ENCODE peak calls at places on chromosome 21, in six cellular contexts. D, B, Y, A, F and X are unnamed samples.

GRCh38 chr21:38807481-38807880 is 1.8 kb downstream of the ETS2 start:
- DNase-seq in Y (no peak), A (no peak), F (no peak), D (no peak), B (no peak), X (no peak)

GRCh38 chr21:46425566-46425965 is 33.1 kb upstream of the DIP2A start:
- DNase-seq in F (no peak), Y (no peak), A (no peak), D (no peak), B (no peak), X (no peak)

GRCh38 chr21:29130234-29130993 is at the start of gene MAP3K7CL:
- DNase-seq in Y (peak; percentile 98), D (peak; percentile 48), A (peak; percentile 5), B (peak; percentile 52), F (peak; percentile 100), X (no peak)

GRCh38 chr21:46051821-46052675 is 45.9 kb upstream of the COL6A2 start:
- DNase-seq in B (no peak), A (no peak), D (no peak), Y (no peak), F (no peak), X (no peak)

GRCh38 chr21:31218830-31219608 is 125.0 kb downstream of the TIAM1 start:
- DNase-seq in A (peak; percentile 3), Y (peak; percentile 47), F (peak; percentile 29), D (peak; percentile 50), B (peak; percentile 9), X (peak; percentile 84)

GRCh38 chr21:14382835-14383595 is at the start of gene HSPA13:
- DNase-seq in F (peak; percentile 99), A (peak; percentile 100), D (peak; percentile 100), B (peak; percentile 99), Y (peak; percentile 100), X (peak; percentile 100)

GRCh38 chr21:37119421-37120218 is 46.6 kb downstream of the TTC3 start:
- DNase-seq in B (no peak), Y (peak; percentile 51), A (no peak), D (no peak), F (no peak), X (no peak)

GRCh38 chr21:42352433-42353095 is 1.8 kb upstream of the TFF2 start:
- DNase-seq in F (no peak), B (no peak), D (no peak), Y (no peak), A (peak; percentile 48), X (no peak)

GRCh38 chr21:36846624-36847023 is 119.8 kb downstream of the HLCS start:
- DNase-seq in D (no peak), Y (no peak), B (no peak), F (peak; percentile 29), A (no peak), X (no peak)

GRCh38 chr21:42433946-42434551 is 30.3 kb downstream of the UBASH3A start:
- DNase-seq in A (no peak), F (no peak), D (no peak), Y (no peak), B (no peak), X (no peak)

GRCh38 chr21:39097335-39097861 is 85.9 kb downstream of the PSMG1 start:
- DNase-seq in A (no peak), Y (no peak), D (peak; percentile 35), B (no peak), F (no peak), X (no peak)

GRCh38 chr21:43917515-43918384 is 52.7 kb downstream of the AGPAT3 start:
- DNase-seq in B (no peak), A (peak; percentile 0), F (no peak), Y (no peak), D (no peak), X (no peak)

GRCh38 chr21:46459356-46460112 is 843 bp downstream of the DIP2A start:
- DNase-seq in D (peak; percentile 47), Y (peak; percentile 53), B (no peak), A (peak; percentile 45), F (peak; percentile 35), X (peak; percentile 57)

GRCh38 chr21:42236693-42237092 is 17.8 kb downstream of the ABCG1 start:
- DNase-seq in A (no peak), Y (no peak), B (no peak), D (no peak), F (no peak), X (no peak)

GRCh38 chr21:18155508-18156193 is 89.0 kb upstream of the CHODL start:
- DNase-seq in F (no peak), A (no peak), D (no peak), B (no peak), Y (peak; percentile 32), X (no peak)

GRCh38 chr21:37557261-37557950 is 190.8 kb downstream of the DYRK1A start:
- DNase-seq in D (no peak), A (peak; percentile 79), F (no peak), Y (no peak), B (no peak), X (no peak)

GRCh38 chr21:15614757-15615156 is 115.0 kb upstream of the USP25 start:
- DNase-seq in D (no peak), B (no peak), F (no peak), Y (peak; percentile 14), A (no peak), X (no peak)

GRCh38 chr21:29232601-29233541 is 65.9 kb upstream of the BACH1 start:
- DNase-seq in Y (peak; percentile 50), B (no peak), A (no peak), D (no peak), F (peak; percentile 55), X (no peak)

GRCh38 chr21:16993416-16994044 is 519.3 kb upstream of the CXADR start:
- DNase-seq in B (no peak), Y (no peak), A (no peak), D (no peak), F (peak; percentile 42), X (no peak)

GRCh38 chr21:15053531-15053930 is 11.3 kb downstream of the NRIP1 start:
- DNase-seq in D (no peak), B (no peak), A (no peak), F (no peak), Y (no peak), X (no peak)

GRCh38 chr21:38861989-38862683 is 56.4 kb downstream of the ETS2 start:
- DNase-seq in A (no peak), B (no peak), F (no peak), D (no peak), Y (no peak), X (no peak)

GRCh38 chr21:26840912-26841311 is 4.3 kb downstream of the ADAMTS1 start:
- DNase-seq in B (peak; percentile 56), Y (peak; percentile 87), D (peak; percentile 57), F (peak; percentile 76), A (no peak), X (no peak)
- H3K4me3 ChIP-seq in B (peak overlapping the region; percentile 87), Y (peak overlapping the region; percentile 97), D (peak overlapping the region; percentile 94), F (peak overlapping the region; percentile 1), A (peak overlapping the region; percentile 1), X (no peak overlapping the region)

GRCh38 chr21:32749662-32750061 is 21.8 kb upstream of the SYNJ1 start:
- DNase-seq in A (no peak), D (no peak), Y (no peak), B (no peak), F (no peak), X (no peak)

GRCh38 chr21:32742470-32742869 is 14.7 kb upstream of the SYNJ1 start:
- DNase-seq in Y (no peak), D (no peak), A (no peak), B (no peak), F (no peak), X (no peak)

GRCh38 chr21:32748529-32748928 is 20.7 kb upstream of the SYNJ1 start:
- DNase-seq in A (no peak), D (no peak), B (no peak), F (no peak), Y (no peak), X (no peak)

GRCh38 chr21:32750405-32750804 is 21.1 kb downstream of the PAXBP1 start:
- DNase-seq in F (no peak), Y (no peak), A (no peak), D (no peak), B (no peak), X (no peak)

DNA sequence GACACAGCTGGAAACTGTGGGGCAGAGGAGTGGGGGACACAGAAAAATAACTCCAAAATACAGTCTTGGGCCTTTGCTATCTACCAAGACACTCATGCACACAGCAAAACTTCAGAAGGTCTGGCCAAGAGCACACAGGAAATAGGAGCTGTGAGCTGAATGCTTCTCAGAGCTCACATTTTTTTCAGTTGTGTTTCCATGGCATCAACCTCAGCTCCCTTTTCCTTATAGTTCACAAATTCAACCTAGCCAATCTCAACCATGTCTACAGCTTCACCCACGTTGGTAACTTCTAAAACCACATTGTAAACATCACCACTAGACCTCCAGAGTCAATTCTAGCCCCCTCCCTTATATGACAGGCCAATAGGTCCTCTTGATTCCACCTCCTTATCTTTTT is 19.6 kb upstream of the SYNJ1 start:
- DNase-seq in D (no peak), A (no peak), Y (no peak), B (no peak), F (no peak), X (no peak)
- H3K27ac ChIP-seq in D (no peak overlapping the region), A (no peak overlapping the region), Y (no peak overlapping the region), B (no peak overlapping the region), F (no peak overlapping the region), X (no peak overlapping the region)

GRCh38 chr21:35046223-35046690 is 2.8 kb downstream of the RUNX1 start:
- DNase-seq in B (no peak), A (no peak), D (no peak), F (no peak), Y (no peak), X (no peak)
- H3K4me3 ChIP-seq in B (peak overlapping the region; percentile 61), A (no peak overlapping the region), D (no peak overlapping the region), F (no peak overlapping the region), Y (no peak overlapping the region), X (no peak overlapping the region)

GRCh38 chr21:44960141-44961092 is 20.6 kb downstream of the SLX9 start:
- DNase-seq in F (no peak), D (peak; percentile 18), A (no peak), B (no peak), Y (no peak), X (no peak)

GRCh38 chr21:44957901-44958451 is 18.1 kb downstream of the SLX9 start:
- DNase-seq in B (no peak), Y (no peak), A (no peak), F (no peak), D (peak; percentile 35), X (no peak)

GRCh38 chr21:44958471-44959191 is 18.8 kb downstream of the SLX9 start:
- DNase-seq in F (peak; percentile 67), Y (peak; percentile 96), D (peak; percentile 85), A (peak; percentile 28), B (peak; percentile 54), X (peak; percentile 81)

GRCh38 chr21:44957047-44957831 is 17.4 kb downstream of the SLX9 start:
- DNase-seq in Y (no peak), D (no peak), A (no peak), B (no peak), F (no peak), X (no peak)

GRCh38 chr21:44959376-44960091 is 19.7 kb downstream of the SLX9 start:
- DNase-seq in F (no peak), D (peak; percentile 16), A (no peak), B (no peak), Y (no peak), X (no peak)
- H3K27ac ChIP-seq in F (no peak overlapping the region), D (peak overlapping the region; percentile 89), A (no peak overlapping the region), B (peak overlapping the region; percentile 85), Y (peak overlapping the region; percentile 26), X (no peak overlapping the region)